ENCODE peak calls at places on chromosomes 3 and 15, in ten cellular contexts. K is testis; Y is ELF-1; C is esophagus squamous epithelium; G is left cardiac atrium; T is stimulated activated CD8-positive, alpha-beta memory T cell treated with anti-CD3 and anti-CD28 coated beads, Interleukin-15, amount 100 ng/mL, for 4 hours; J is NCI-H510A treated with DMSO at 0.1 percent for 48 hours; Q is Daoy; P is T follicular helper cell; D is anterior cingulate cortex. O is an unnamed sample.

GRCh38 chr15:83747050-83747717 is 93.3 kb downstream of the ADAMTSL3 start:
- DNase-seq in D (no peak), G (no peak), Y (peak; percentile 12), T (no peak), P (no peak), C (no peak), K (peak; percentile 46), Q (peak; percentile 42), J (no peak), O (peak; percentile 22)

GRCh38 chr3:190288836-190289235 is 33.4 kb downstream of the CLDN1 start:
- DNase-seq in G (no peak), K (no peak), P (no peak), D (no peak), C (no peak), Q (no peak), J (no peak), T (no peak), Y (no peak), O (no peak)

GRCh38 chr3:73228425-73228824 is 167.0 kb downstream of the EBLN2 start:
- DNase-seq in G (no peak), P (no peak), K (no peak), T (no peak), C (no peak), Q (peak; percentile 7), Y (no peak), D (no peak), J (no peak), O (no peak)

GRCh38 chr15:29242466-29243242 is 27.0 kb downstream of the NSMCE3 start:
- DNase-seq in Y (no peak), G (no peak), Q (no peak), C (no peak), K (no peak), D (peak; percentile 20), J (no peak), P (no peak), T (no peak), O (peak; percentile 91)

GRCh38 chr3:170947018-170947769 is 38.8 kb upstream of the EIF5A2 start:
- DNase-seq in P (no peak), K (no peak), Y (no peak), J (no peak), T (no peak), Q (no peak), D (no peak), C (no peak), G (no peak), O (no peak)

GRCh38 chr3:31170932-31171670 is 276.6 kb upstream of the GADL1 start:
- DNase-seq in T (no peak), P (no peak), K (no peak), Y (no peak), D (no peak), Q (no peak), C (no peak), J (no peak), G (no peak), O (no peak)

GRCh38 chr3:132180337-132180791 is 136.8 kb upstream of the ACP3 start:
- DNase-seq in P (no peak), C (no peak), J (peak; percentile 85), K (no peak), G (no peak), T (no peak), Q (peak; percentile 48), D (no peak), Y (peak; percentile 83), O (no peak)

GRCh38 chr3:112627419-112627818 is 13.5 kb downstream of the CCDC80 start:
- DNase-seq in C (no peak), D (no peak), Y (no peak), G (peak; percentile 37), T (no peak), J (no peak), K (no peak), Q (no peak), P (no peak), O (no peak)

GRCh38 chr3:16908408-16908807 is 23.7 kb downstream of the PLCL2 start:
- DNase-seq in C (no peak), P (no peak), Q (no peak), K (no peak), Y (no peak), J (no peak), D (no peak), T (no peak), G (no peak), O (no peak)

GRCh38 chr3:175057406-175057805 is 198.3 kb downstream of the NAALADL2 start:
- DNase-seq in D (no peak), Q (no peak), K (no peak), P (no peak), J (no peak), Y (peak; percentile 21), G (no peak), T (no peak), C (no peak), O (no peak)

GRCh38 chr3:123758081-123758564 is 126.0 kb downstream of the MYLK start:
- DNase-seq in T (no peak), K (no peak), Y (no peak), J (peak; percentile 29), P (no peak), Q (peak; percentile 95), D (no peak), C (no peak), G (no peak), O (no peak)

GRCh38 chr3:146739203-146739671 is 134.1 kb upstream of the PLSCR5 start:
- DNase-seq in D (no peak), G (no peak), Y (no peak), P (no peak), K (no peak), T (no peak), J (no peak), Q (no peak), C (no peak), O (no peak)

GRCh38 chr3:184549793-184550585 is 11.6 kb upstream of the EPHB3 start:
- DNase-seq in P (no peak), Y (peak; percentile 74), K (peak; percentile 63), G (no peak), J (no peak), T (no peak), D (peak; percentile 28), C (no peak), Q (no peak), O (peak; percentile 86)

GRCh38 chr15:85412956-85413854 is 32.8 kb downstream of the AKAP13 start:
- DNase-seq in K (peak; percentile 50), Y (peak; percentile 47), T (peak; percentile 49), C (peak; percentile 10), P (peak; percentile 61), J (peak; percentile 23), G (peak; percentile 65), D (peak; percentile 1), Q (peak; percentile 91), O (peak; percentile 85)

GRCh38 chr3:61381745-61382392 is 130.6 kb upstream of the FHIT start:
- DNase-seq in G (no peak), P (no peak), K (peak; percentile 18), C (no peak), J (no peak), T (no peak), Y (no peak), Q (no peak), D (no peak), O (no peak)

GRCh38 chr15:64180235-64180824 is 17.5 kb upstream of the PPIB start:
- DNase-seq in Y (peak; percentile 16), J (no peak), Q (no peak), C (no peak), T (no peak), P (no peak), K (no peak), D (peak; percentile 29), G (no peak), O (peak; percentile 56)

GRCh38 chr15:55937040-55937439 is 56.4 kb downstream of the NEDD4 start:
- DNase-seq in K (no peak), D (no peak), Y (no peak), P (no peak), C (no peak), J (no peak), Q (no peak), T (no peak), G (no peak), O (no peak)

GRCh38 chr15:34347951-34348638 is 5.0 kb downstream of the NUTM1 start:
- DNase-seq in D (no peak), C (no peak), P (no peak), K (no peak), J (no peak), G (no peak), Q (no peak), T (no peak), Y (no peak), O (no peak)

GRCh38 chr3:87122766-87123165 is 104.3 kb upstream of the CHMP2B start:
- DNase-seq in K (no peak), Q (no peak), C (no peak), G (no peak), T (no peak), J (no peak), Y (no peak), P (no peak), D (no peak), O (no peak)

GRCh38 chr3:183279371-183279770 is 26.3 kb downstream of the B3GNT5 start:
- DNase-seq in P (no peak), K (no peak), C (no peak), G (no peak), D (no peak), Y (peak; percentile 38), J (no peak), T (no peak), Q (no peak), O (no peak)

GRCh38 chr3:72960812-72961518 is 35.6 kb upstream of the PPP4R2 start:
- DNase-seq in D (no peak), Q (no peak), Y (no peak), P (no peak), K (peak; percentile 80), C (no peak), G (peak; percentile 60), T (no peak), J (peak; percentile 17), O (peak; percentile 83)

GRCh38 chr3:94063497-94064119 is 747 bp downstream of the NSUN3 start:
- DNase-seq in T (no peak), P (no peak), G (no peak), J (no peak), Q (peak; percentile 5), C (no peak), Y (peak; percentile 14), K (no peak), D (no peak), O (no peak)

GRCh38 chr3:57852896-57853295 is 96.8 kb downstream of the SLMAP start:
- DNase-seq in P (no peak), Y (no peak), Q (no peak), D (no peak), C (no peak), G (no peak), T (no peak), K (no peak), J (no peak), O (no peak)

GRCh38 chr3:141986548-141987107 is 110.2 kb downstream of the ATP1B3 start:
- DNase-seq in T (no peak), K (no peak), D (no peak), P (no peak), Y (no peak), Q (no peak), J (no peak), C (no peak), G (no peak), O (no peak)

GRCh38 chr3:52244061-52244628 is 1.4 kb upstream of the PPM1M start:
- DNase-seq in P (no peak), D (no peak), T (no peak), Y (no peak), G (no peak), Q (peak; percentile 73), J (no peak), C (no peak), K (no peak), O (no peak)

O was measured in thyroid gland.